ENCODE peak calls at places on chromosomes 5 and 9, in six cellular contexts. O is T-helper 2 cell; F is SK-N-DZ; Y is nephron progenitor cell; E is stimulated activated naive B cell treated with anti-CD40 and anti-IgM and Interleukin-4, amounts not matched to agents 10 μg/mL and 1 μg/mL and 100 μg/mL, for 72 hours; J is left lobe of liver. T is an unnamed sample.

GRCh38 chr9:38355526-38356120 is 36.9 kb upstream of the ALDH1B1 start:
- DNase-seq in O (no peak), F (no peak), Y (no peak), E (no peak), J (no peak), T (no peak)

GRCh38 chr9:28270156-28270555 is 696.9 kb upstream of the C9orf72 start:
- DNase-seq in O (no peak), F (no peak), Y (no peak), E (no peak), J (no peak), T (no peak)

GRCh38 chr5:163727028-163727427 is 221.6 kb downstream of the MAT2B start:
- DNase-seq in O (no peak), F (no peak), Y (no peak), E (peak), J (no peak), T (peak)

GRCh38 chr5:9861664-9862256 is 231.6 kb upstream of the TAS2R1 start:
- DNase-seq in O (no peak), F (peak), Y (peak), E (no peak), J (no peak), T (no peak)

GRCh38 chr5:156378159-156378558 is 51.2 kb downstream of the SGCD start:
- DNase-seq in O (no peak), F (no peak), Y (no peak), E (no peak), J (no peak), T (no peak)

GRCh38 chr5:1662559-1663043 is 137.0 kb downstream of the MRPL36 start:
- DNase-seq in O (no peak), F (no peak), Y (no peak), E (no peak), J (no peak), T (no peak)

GRCh38 chr5:73301208-73302088 is 128.5 kb downstream of the TMEM174 start:
- DNase-seq in O (no peak), F (no peak), Y (no peak), E (no peak), J (no peak), T (no peak)

GRCh38 chr9:136721339-136722092 is 9.1 kb downstream of the DIPK1B start:
- DNase-seq in O (no peak), F (no peak), Y (no peak), E (no peak), J (no peak), T (no peak)

GRCh38 chr9:92010705-92011536 is 60.9 kb upstream of the ROR2 start:
- DNase-seq in O (no peak), F (no peak), Y (no peak), E (no peak), J (peak), T (no peak)

GRCh38 chr9:121593066-121593465 is 58.4 kb upstream of the DAB2IP start:
- DNase-seq in O (no peak), F (no peak), Y (no peak), E (no peak), J (no peak), T (no peak)

GRCh38 chr5:56737002-56737621 is 78.2 kb upstream of the MAP3K1 start:
- DNase-seq in O (no peak), F (no peak), Y (no peak), E (no peak), J (no peak), T (no peak)

GRCh38 chr5:178279723-178280438 is 47.3 kb upstream of the PHYKPL start:
- DNase-seq in O (peak), F (peak), Y (peak), E (peak), J (peak), T (no peak)

GRCh38 chr5:179223961-179224360 is 121.3 kb downstream of the ADAMTS2 start:
- DNase-seq in O (no peak), F (no peak), Y (no peak), E (no peak), J (no peak), T (no peak)